ENCODE peak calls at places on chromosomes 1 and 21, in five cellular contexts. S is GM12878, O is NT2/D1, P is H1, I is HepG2. K is an unnamed sample.

GRCh38 chr1:22472596-22472995 is 20.9 kb downstream of the ZBTB40 start:
- DNase-seq in S (no peak), O (no peak), P (no peak), I (no peak), K (no peak)

GRCh38 chr1:15110128-15110866 is 43.2 kb upstream of the TMEM51 start:
- DNase-seq in S (no peak), O (no peak), P (no peak), I (peak), K (no peak)

GRCh38 chr1:92488832-92489231 is 2.1 kb upstream of the GFI1 start:
- DNase-seq in S (no peak), O (no peak), P (no peak), I (no peak), K (no peak)

GRCh38 chr1:60000625-60001024 is 72.9 kb downstream of the C1orf87 start:
- DNase-seq in S (no peak), O (no peak), P (no peak), I (no peak), K (no peak)

GRCh38 chr1:198850196-198850595 is 211.4 kb downstream of the PTPRC start:
- DNase-seq in S (no peak), O (no peak), P (no peak), I (no peak), K (no peak)

GRCh38 chr1:223472057-223472456 is 78.8 kb downstream of the CCDC185 start:
- DNase-seq in S (no peak), O (no peak), P (no peak), I (no peak), K (no peak)

GRCh38 chr1:213457733-213458132 is 406.7 kb downstream of the RPS6KC1 start:
- DNase-seq in S (no peak), O (no peak), P (no peak), I (no peak), K (no peak)

GRCh38 chr1:65260851-65261473 is 48.4 kb upstream of the DNAJC6 start:
- DNase-seq in S (no peak), O (no peak), P (no peak), I (no peak), K (no peak)

GRCh38 chr1:22048351-22049192 is 3.9 kb upstream of the CDC42 start:
- DNase-seq in S (peak), O (no peak), P (no peak), I (peak), K (no peak)

GRCh38 chr1:245225267-245225666 is 70.5 kb downstream of the KIF26B start:
- DNase-seq in S (no peak), O (no peak), P (no peak), I (no peak), K (peak)

GRCh38 chr1:101526813-101527212 is 290.0 kb downstream of the S1PR1 start:
- DNase-seq in S (no peak), O (no peak), P (no peak), I (no peak), K (no peak)
- TF ChIP-seq SUZ12 in S (no peak), O (no peak), P (no peak), I (no peak), K (no peak)

GRCh38 chr1:44500181-44501021 is 95.3 kb downstream of the RNF220 start:
- DNase-seq in S (no peak), O (peak), P (peak), I (peak), K (no peak)
- TF ChIP-seq SUZ12 in S (no peak), O (no peak), P (no peak), I (no peak), K (no peak)

GRCh38 chr21:43922949-43923348 is 57.9 kb downstream of the AGPAT3 start:
- DNase-seq in S (no peak), O (no peak), P (no peak), I (no peak), K (no peak)

GRCh38 chr21:43921979-43922945 is 57.2 kb downstream of the AGPAT3 start:
- DNase-seq in S (peak), O (no peak), P (no peak), I (no peak), K (no peak)

GRCh38 chr21:43919871-43920801 is 55.1 kb downstream of the AGPAT3 start:
- DNase-seq in S (peak), O (no peak), P (peak), I (no peak), K (no peak)

GRCh38 chr21:43923391-43923790 is 58.4 kb downstream of the AGPAT3 start:
- DNase-seq in S (no peak), O (no peak), P (no peak), I (no peak), K (no peak)

DNA sequence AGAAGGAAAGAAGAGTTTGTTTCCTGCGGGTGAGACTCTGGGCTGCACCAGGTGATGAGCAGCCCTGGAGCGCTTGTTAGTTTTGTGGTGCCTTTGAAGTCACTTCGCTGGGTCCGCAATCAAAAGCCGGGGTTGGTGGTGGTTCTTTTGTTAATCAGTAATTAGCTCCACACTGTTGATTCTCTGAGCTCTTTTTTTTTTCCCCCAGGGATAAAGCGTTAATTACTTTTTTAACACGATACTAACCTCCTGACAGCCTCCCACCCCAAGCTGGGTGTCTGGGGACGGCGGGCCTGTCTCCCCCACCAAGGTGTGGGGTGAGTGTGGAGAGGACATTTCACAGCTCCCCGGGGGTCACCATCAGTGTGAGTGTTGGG is 56.6 kb downstream of the AGPAT3 start:
- DNase-seq in S (peak), O (no peak), P (no peak), I (peak), K (no peak)
- TF ChIP-seq SUZ12 in S (no peak), O (no peak), P (no peak), I (no peak), K (no peak)

DNA sequence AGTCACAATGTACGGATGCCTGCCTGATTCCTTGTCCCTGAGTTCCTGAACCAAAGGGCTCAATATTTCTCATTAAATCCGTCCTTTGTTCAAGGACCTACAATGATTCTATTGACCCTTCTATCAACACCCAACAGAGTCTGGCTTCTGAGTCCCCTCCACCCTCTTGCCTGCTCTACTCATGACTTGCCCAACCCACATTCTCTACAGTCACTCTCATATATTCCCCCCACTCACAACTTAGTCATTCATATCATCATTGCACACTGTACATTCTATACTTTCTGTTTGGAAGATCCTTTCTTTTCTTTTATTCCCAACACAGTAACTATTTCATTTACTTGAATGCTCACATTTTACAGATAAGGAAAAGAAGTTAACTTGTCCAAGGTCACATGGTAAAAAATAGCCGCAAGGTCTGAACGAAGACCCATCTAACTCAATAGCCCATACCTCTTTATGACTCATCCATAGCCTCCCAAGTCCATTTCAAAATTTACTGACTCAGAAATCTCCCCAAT is 3.6 kb downstream of the OTUD7B start:
- DNase-seq in S (no peak), O (no peak), P (no peak), I (no peak), K (no peak)
- TF ChIP-seq SUZ12 in S (no peak), O (no peak), P (no peak), I (no peak), K (no peak)

GRCh38 chr1:161090617-161091016 is 1.3 kb upstream of the NECTIN4 start:
- DNase-seq in S (no peak), O (no peak), P (no peak), I (no peak), K (no peak)

GRCh38 chr1:161091093-161091492 is 1.7 kb upstream of the NECTIN4 start:
- DNase-seq in S (no peak), O (no peak), P (no peak), I (no peak), K (no peak)

GRCh38 chr1:161089938-161090337 is 580 bp upstream of the NECTIN4 start:
- DNase-seq in S (no peak), O (no peak), P (no peak), I (no peak), K (no peak)

GRCh38 chr1:161088587-161089110 is 709 bp downstream of the NECTIN4 start:
- DNase-seq in S (no peak), O (no peak), P (no peak), I (no peak), K (no peak)

DNA sequence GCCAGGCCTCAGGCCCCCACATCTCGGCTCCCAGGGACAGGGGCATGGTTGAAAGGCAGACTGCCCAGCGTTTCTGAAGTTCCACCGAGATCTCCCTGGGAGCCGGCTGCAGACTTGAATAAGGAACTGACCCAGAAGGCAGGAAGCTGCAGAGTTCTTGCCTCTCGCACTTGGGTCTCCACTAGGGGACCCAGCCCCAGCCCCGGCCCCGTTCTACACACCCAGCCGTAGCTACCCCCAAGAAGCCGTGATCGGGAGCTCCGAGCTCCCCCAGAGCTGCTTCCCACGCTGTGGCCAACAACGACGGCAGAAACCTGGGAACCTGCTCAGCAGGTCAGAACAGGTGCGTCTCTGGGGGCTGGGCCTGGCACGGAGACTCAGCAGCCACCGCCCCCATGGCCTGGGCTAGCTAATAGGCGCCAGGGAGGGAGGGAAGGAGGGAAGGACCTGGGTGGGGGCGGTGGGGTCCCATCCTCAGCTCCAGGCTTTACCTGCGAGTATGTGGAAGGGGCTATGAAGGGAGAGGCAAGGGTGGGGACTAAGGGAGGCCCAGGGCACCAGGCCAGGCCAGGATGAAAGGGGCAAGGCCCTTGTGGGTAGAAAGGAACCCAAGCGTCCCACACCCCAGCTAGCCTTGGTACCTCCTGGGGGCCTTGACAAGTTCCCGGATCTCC is at the start of gene NECTIN4:
- DNase-seq in S (no peak), O (no peak), P (no peak), I (no peak), K (no peak)
- TF ChIP-seq SUZ12 in S (no peak), O (no peak), P (no peak), I (no peak), K (no peak)

GRCh38 chr1:172941945-172942344 is 108.8 kb downstream of the TNFSF18 start:
- DNase-seq in S (no peak), O (no peak), P (no peak), I (no peak), K (no peak)
- TF ChIP-seq SUZ12 in S (no peak), O (no peak), P (no peak), I (no peak), K (no peak)

DNA sequence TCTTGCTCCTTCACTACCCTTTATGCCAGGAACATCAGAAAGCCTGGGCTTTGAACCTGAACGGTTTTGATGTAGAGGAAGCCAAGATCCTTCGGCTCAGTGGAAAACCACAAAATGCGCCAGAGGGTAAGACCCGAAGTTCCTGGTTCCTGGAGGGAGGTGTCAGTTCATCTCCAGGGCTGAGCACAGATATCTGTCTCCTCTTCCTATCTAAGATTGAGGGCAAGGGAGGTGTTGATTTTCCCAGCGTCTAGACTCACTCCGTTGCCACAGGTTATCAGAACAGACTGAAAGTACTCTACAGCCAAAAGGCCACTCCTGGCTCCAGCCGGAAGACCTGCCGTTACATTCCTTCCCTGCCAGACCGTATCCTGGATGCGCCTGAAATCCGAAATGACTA is 915 bp downstream of the CDC20 start:
- DNase-seq in S (no peak), O (no peak), P (no peak), I (no peak), K (no peak)
- TF ChIP-seq SUZ12 in S (no peak), O (no peak), P (no peak), I (no peak), K (no peak)

GRCh38 chr21:21668198-21668597 is 670.0 kb downstream of the NCAM2 start:
- DNase-seq in S (no peak), O (no peak), P (no peak), I (no peak), K (no peak)

GRCh38 chr21:21666689-21667088 is 668.5 kb downstream of the NCAM2 start:
- DNase-seq in S (no peak), O (no peak), P (no peak), I (no peak), K (no peak)

GRCh38 chr21:21664871-21665270 is 666.7 kb downstream of the NCAM2 start:
- DNase-seq in S (no peak), O (no peak), P (no peak), I (no peak), K (no peak)
- TF ChIP-seq SUZ12 in S (no peak), O (no peak), P (no peak), I (no peak), K (no peak)

GRCh38 chr1:147599362-147600118 is 58.2 kb downstream of the BCL9 start:
- DNase-seq in S (peak), O (peak), P (peak), I (peak), K (peak)

GRCh38 chr1:147600119-147601111 is 59.1 kb downstream of the BCL9 start:
- DNase-seq in S (no peak), O (no peak), P (no peak), I (peak), K (peak)

GRCh38 chr1:147603986-147604385 is 62.7 kb downstream of the BCL9 start:
- DNase-seq in S (no peak), O (no peak), P (no peak), I (no peak), K (no peak)

GRCh38 chr1:147597010-147597409 is 55.7 kb downstream of the BCL9 start:
- DNase-seq in S (no peak), O (no peak), P (no peak), I (no peak), K (no peak)

DNA sequence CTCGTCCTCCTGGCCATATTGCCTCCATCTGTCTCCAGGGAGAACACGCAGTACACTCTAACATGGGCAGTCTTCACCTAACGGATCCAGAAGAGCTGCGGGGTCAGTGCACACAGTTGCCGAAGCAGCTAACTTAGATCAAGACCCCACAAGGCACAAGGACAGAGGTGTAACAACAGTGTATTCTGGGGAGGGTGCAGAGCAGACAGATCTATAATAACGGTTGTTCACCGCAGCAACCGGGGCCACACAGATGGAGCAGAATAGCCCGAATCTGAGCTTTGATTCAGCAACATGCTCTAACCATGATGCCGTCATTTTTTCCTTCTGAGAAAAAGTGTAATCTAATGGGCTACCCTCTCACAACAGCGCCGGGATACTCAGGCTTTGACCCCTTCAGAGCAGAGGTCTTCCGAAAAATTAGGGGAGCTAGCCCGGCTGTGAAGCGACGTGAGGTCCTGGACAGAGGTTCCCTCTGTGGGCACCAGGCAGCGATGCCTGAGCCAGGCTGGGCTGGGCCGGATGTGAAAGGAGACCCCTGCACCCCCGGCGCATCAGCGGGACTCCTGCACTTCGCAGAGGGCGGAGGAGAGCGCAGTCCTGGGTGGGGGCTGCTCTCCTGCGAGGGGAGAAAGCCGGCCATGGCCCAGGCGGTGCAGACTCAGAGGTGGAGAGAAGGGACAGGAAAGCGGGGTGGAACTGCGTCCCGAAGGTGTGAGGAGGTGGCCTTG is 57.5 kb downstream of the BCL9 start:
- DNase-seq in S (no peak), O (no peak), P (peak), I (no peak), K (peak)
- TF ChIP-seq SUZ12 in S (no peak), O (no peak), P (no peak), I (no peak), K (no peak)

GRCh38 chr21:34363733-34364132 is at the start of gene KCNE2:
- DNase-seq in S (no peak), O (no peak), P (peak), I (no peak), K (no peak)

GRCh38 chr21:34365794-34366193 is 2.0 kb downstream of the KCNE2 start:
- DNase-seq in S (no peak), O (no peak), P (peak), I (peak), K (no peak)

GRCh38 chr21:34369741-34370140 is 5.6 kb upstream of the SMIM11 start:
- DNase-seq in S (no peak), O (no peak), P (no peak), I (no peak), K (no peak)

GRCh38 chr21:34364921-34365320 is 1.1 kb downstream of the KCNE2 start:
- DNase-seq in S (no peak), O (no peak), P (no peak), I (no peak), K (no peak)

DNA sequence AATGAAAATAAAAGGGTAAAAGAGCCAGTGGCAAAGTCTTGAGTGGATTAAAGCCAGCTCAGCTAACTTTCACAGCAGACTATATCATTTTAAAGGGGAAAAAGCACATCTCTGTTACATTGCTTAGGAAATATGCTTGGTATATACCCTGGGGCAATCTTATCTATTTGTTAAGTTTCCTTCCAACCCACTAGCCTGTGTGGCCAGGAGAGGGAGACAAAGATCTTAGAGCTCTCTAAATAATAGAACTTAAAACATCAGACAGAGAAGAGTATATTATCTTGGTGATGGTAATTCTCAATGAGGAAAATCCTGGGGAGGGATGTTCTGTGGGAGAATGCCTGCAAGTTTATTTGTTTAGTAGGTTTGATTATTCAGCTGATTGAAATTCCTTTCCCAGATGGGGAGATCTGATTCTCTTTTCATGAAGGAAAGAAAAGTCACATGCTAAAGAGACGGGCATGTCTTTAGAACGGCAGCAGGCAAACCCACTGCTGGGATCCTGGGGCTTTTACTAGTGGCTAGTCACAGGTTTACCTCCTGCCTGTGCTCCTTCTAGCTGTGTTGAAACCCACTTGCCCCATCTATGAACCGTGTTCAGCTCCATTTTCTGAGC is 3.6 kb downstream of the KCNE2 start:
- DNase-seq in S (no peak), O (peak), P (peak), I (peak), K (peak)
- TF ChIP-seq SUZ12 in S (no peak), O (no peak), P (no peak), I (no peak), K (no peak)

K was measured in HEK293T.